ENCODE peak calls at places on chromosomes 5 and 9, in eight cellular contexts. Q is NCI-H1092; O is amniotic epithelial cell; N is CD4-positive, alpha-beta T cell; F is CD8-positive, alpha-beta memory T cell; B is GM12891; P is HFFc6; L is NCI-H69. X is an unnamed sample.

GRCh38 chr5:82296929-82297328 is 18.8 kb upstream of the RPS23 start:
- DNase-seq in Q (no peak), N (no peak), O (no peak), B (no peak), P (no peak), L (peak), F (no peak), X (no peak)

GRCh38 chr5:173480896-173481295 is 135.6 kb downstream of the BOD1 start:
- DNase-seq in L (no peak), P (no peak), B (no peak), F (no peak), Q (no peak), O (no peak), N (no peak), X (no peak)

GRCh38 chr9:107243757-107244156 is 39.3 kb upstream of the RAD23B start:
- DNase-seq in O (peak), B (no peak), N (no peak), F (no peak), Q (no peak), L (peak), P (peak), X (no peak)

GRCh38 chr9:37617837-37618236 is 25.4 kb upstream of the TOMM5 start:
- DNase-seq in L (peak), N (no peak), O (peak), Q (no peak), B (no peak), F (no peak), P (peak), X (no peak)

GRCh38 chr9:79976501-79977444 is 405.0 kb downstream of the TLE4 start:
- DNase-seq in L (peak), O (no peak), P (no peak), N (no peak), F (no peak), B (no peak), Q (peak), X (no peak)

GRCh38 chr9:110555551-110555950 is 24.0 kb downstream of the SVEP1 start:
- DNase-seq in Q (no peak), O (peak), P (peak), N (no peak), F (no peak), B (no peak), L (no peak), X (no peak)

GRCh38 chr5:177390363-177391300 is 6.4 kb downstream of the SLC34A1 start:
- DNase-seq in B (peak), L (peak), O (peak), N (peak), F (peak), Q (peak), P (peak), X (peak)

GRCh38 chr5:32057157-32058096 is 116.7 kb downstream of the GOLPH3 start:
- DNase-seq in N (no peak), P (no peak), Q (no peak), O (peak), F (no peak), L (peak), B (no peak), X (no peak)

GRCh38 chr5:68709229-68709628 is 384.6 kb upstream of the SLC30A5 start:
- DNase-seq in B (no peak), L (no peak), N (no peak), O (no peak), P (no peak), Q (no peak), F (no peak), X (no peak)

GRCh38 chr9:18710089-18710488 is 236.1 kb downstream of the ADAMTSL1 start:
- DNase-seq in P (no peak), B (no peak), N (no peak), Q (no peak), L (no peak), O (peak), F (no peak), X (no peak)

GRCh38 chr5:169095410-169095772 is 205.5 kb downstream of the SLIT3 start:
- DNase-seq in P (no peak), O (no peak), F (no peak), N (no peak), L (peak), Q (no peak), B (no peak), X (no peak)

GRCh38 chr5:1570975-1571374 is 47.2 kb upstream of the LPCAT1 start:
- DNase-seq in F (no peak), L (peak), N (no peak), Q (no peak), O (no peak), P (no peak), B (no peak), X (no peak)

GRCh38 chr5:91146905-91147600 is 236.1 kb downstream of the ARRDC3 start:
- DNase-seq in P (peak), F (no peak), N (no peak), L (no peak), B (no peak), Q (no peak), O (peak), X (peak)

GRCh38 chr5:14630706-14631105 is 33.8 kb upstream of the OTULIN start:
- DNase-seq in L (no peak), B (no peak), F (no peak), Q (no peak), P (no peak), N (no peak), O (no peak), X (no peak)

GRCh38 chr9:100196215-100196614 is 97.2 kb downstream of the INVS start:
- DNase-seq in B (no peak), Q (no peak), L (no peak), F (no peak), N (no peak), P (no peak), O (no peak), X (no peak)

GRCh38 chr9:111076043-111076442 is 37.8 kb upstream of the LPAR1 start:
- DNase-seq in P (no peak), F (no peak), B (no peak), L (no peak), N (no peak), O (no peak), Q (no peak), X (no peak)

X was measured in right lobe of liver.